ENCODE peak calls at places on chromosomes 6 and 20, in five cellular contexts. G, L, M, T and X are unnamed samples.

GRCh38 chr6:166551797-166552495 is 34.5 kb downstream of the RAMACL start:
- DNase-seq in T (no peak), G (no peak), L (no peak), M (no peak), X (no peak)

GRCh38 chr6:5684320-5684719 is 322.4 kb downstream of the NRN1 start:
- DNase-seq in G (no peak), M (no peak), L (no peak), T (no peak), X (no peak)

GRCh38 chr20:56566621-56567020 is 33.6 kb downstream of the FAM209B start:
- DNase-seq in G (no peak), L (no peak), T (no peak), M (peak), X (no peak)

GRCh38 chr20:63291811-63292210 is 1.2 kb upstream of the COL20A1 start:
- DNase-seq in L (no peak), G (no peak), M (no peak), T (no peak), X (no peak)

GRCh38 chr6:105170066-105170465 is 9.7 kb downstream of the POPDC3 start:
- DNase-seq in L (no peak), M (no peak), T (no peak), G (no peak), X (no peak)

GRCh38 chr20:33788351-33789049 is 22.6 kb upstream of the CHMP4B start:
- DNase-seq in L (no peak), T (no peak), M (no peak), G (no peak), X (peak)

GRCh38 chr20:24830649-24831048 is 118.4 kb upstream of the CST7 start:
- DNase-seq in T (no peak), G (no peak), L (no peak), M (no peak), X (no peak)

GRCh38 chr6:25623874-25624273 is 28.1 kb upstream of the SCGN start:
- DNase-seq in T (no peak), L (no peak), M (peak), G (no peak), X (no peak)

GRCh38 chr20:51480507-51481270 is 61.8 kb downstream of the NFATC2 start:
- DNase-seq in L (no peak), T (no peak), G (no peak), M (no peak), X (no peak)

GRCh38 chr6:14945461-14946210 is 300.2 kb upstream of the JARID2 start:
- DNase-seq in M (no peak), T (no peak), G (no peak), L (no peak), X (no peak)

GRCh38 chr6:26157150-26157837 is 70.1 kb downstream of the HFE start:
- DNase-seq in T (peak), L (no peak), M (peak), G (peak), X (peak)

GRCh38 chr20:58216334-58216733 is 12.1 kb downstream of the ANKRD60 start:
- DNase-seq in M (no peak), L (no peak), G (no peak), T (no peak), X (no peak)

GRCh38 chr6:63347599-63347998 is 27.8 kb upstream of the LGSN start:
- DNase-seq in M (no peak), G (no peak), L (no peak), T (peak), X (no peak)

GRCh38 chr20:33733654-33734576 is 2.1 kb downstream of the ZNF341 start:
- DNase-seq in M (no peak), L (no peak), G (peak), T (peak), X (no peak)

GRCh38 chr20:14481863-14482262 is 144.5 kb upstream of the FLRT3 start:
- DNase-seq in G (no peak), L (no peak), T (peak), M (no peak), X (no peak)

GRCh38 chr6:27230758-27231111 is 16.8 kb upstream of the PRSS16 start:
- DNase-seq in L (no peak), G (no peak), M (no peak), T (no peak), X (no peak)

GRCh38 chr20:757509-757908 is 10.8 kb downstream of the SLC52A3 start:
- DNase-seq in G (no peak), M (no peak), T (no peak), L (no peak), X (no peak)

GRCh38 chr20:59644371-59644939 is 40.1 kb downstream of the PHACTR3 start:
- DNase-seq in G (no peak), M (no peak), T (no peak), L (no peak), X (no peak)

GRCh38 chr6:145808239-145808638 is 6.4 kb downstream of the FBXO30 start:
- DNase-seq in M (no peak), L (no peak), G (no peak), T (no peak), X (no peak)

GRCh38 chr6:119195848-119196247 is 117.4 kb upstream of the FAM184A start:
- DNase-seq in M (no peak), L (no peak), T (no peak), G (no peak), X (no peak)

GRCh38 chr20:32839227-32839981 is 19.3 kb upstream of the EFCAB8 start:
- DNase-seq in G (no peak), M (no peak), T (no peak), L (no peak), X (no peak)

GRCh38 chr6:150567823-150568383 is 31.8 kb upstream of the PLEKHG1 start:
- DNase-seq in L (no peak), G (peak), M (peak), T (no peak), X (no peak)

GRCh38 chr20:6231551-6231950 is 108.7 kb upstream of the FERMT1 start:
- DNase-seq in L (no peak), T (peak), G (no peak), M (no peak), X (no peak)

GRCh38 chr6:44667668-44668390 is 280.3 kb downstream of the CDC5L start:
- DNase-seq in T (no peak), M (peak), G (no peak), L (no peak), X (peak)

GRCh38 chr20:46638367-46639274 is 12.6 kb downstream of the SLC13A3 start:
- DNase-seq in G (no peak), M (no peak), T (no peak), L (no peak), X (no peak)

GRCh38 chr6:3285049-3285639 is 26.4 kb downstream of the PSMG4 start:
- DNase-seq in T (no peak), G (no peak), M (no peak), L (no peak), X (no peak)

GRCh38 chr20:3221398-3222226 is 12.3 kb downstream of the ITPA start:
- DNase-seq in T (no peak), L (no peak), M (no peak), G (no peak), X (peak)

GRCh38 chr6:75217203-75217602 is 11.3 kb upstream of the COL12A1 start:
- DNase-seq in M (no peak), G (no peak), T (peak), L (no peak), X (no peak)

GRCh38 chr6:33621396-33622388 is 570 bp downstream of the ITPR3 start:
- DNase-seq in G (peak), T (peak), M (no peak), L (peak), X (peak)

GRCh38 chr6:90468080-90468479 is 118.8 kb downstream of the MAP3K7 start:
- DNase-seq in T (no peak), G (no peak), M (no peak), L (no peak), X (no peak)

GRCh38 chr6:159680104-159680503 is 12.9 kb downstream of the SOD2 start:
- DNase-seq in T (no peak), G (no peak), L (no peak), M (no peak), X (no peak)

GRCh38 chr6:73382462-73383113 is 12.0 kb upstream of the DDX43 start:
- DNase-seq in T (no peak), M (no peak), L (no peak), G (no peak), X (no peak)

DNA sequence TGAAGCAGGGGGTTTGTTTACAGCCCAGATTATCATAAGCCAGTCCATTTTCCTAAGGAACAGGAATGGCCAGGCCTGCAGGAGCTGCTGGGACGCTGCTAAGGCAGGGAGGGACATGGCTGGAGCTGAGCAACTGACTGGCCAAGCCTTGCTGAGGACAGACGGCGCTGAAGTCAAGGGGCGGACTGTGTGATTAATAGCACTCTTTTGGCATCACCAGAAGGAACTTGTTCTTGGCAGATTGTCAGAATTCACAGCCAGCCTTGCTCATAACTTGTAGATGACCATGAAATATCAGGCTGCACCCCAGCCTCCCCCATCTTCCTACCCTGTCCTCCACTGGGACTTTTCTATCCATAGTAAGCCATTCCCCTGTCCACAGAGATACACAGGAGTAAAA is 218.8 kb upstream of the RNF24 start:
- DNase-seq in G (no peak), M (no peak), T (peak), L (peak), X (no peak)
- H3K4me3 ChIP-seq in G (no peak), M (no peak), T (no peak), L (no peak), X (no peak)

DNA sequence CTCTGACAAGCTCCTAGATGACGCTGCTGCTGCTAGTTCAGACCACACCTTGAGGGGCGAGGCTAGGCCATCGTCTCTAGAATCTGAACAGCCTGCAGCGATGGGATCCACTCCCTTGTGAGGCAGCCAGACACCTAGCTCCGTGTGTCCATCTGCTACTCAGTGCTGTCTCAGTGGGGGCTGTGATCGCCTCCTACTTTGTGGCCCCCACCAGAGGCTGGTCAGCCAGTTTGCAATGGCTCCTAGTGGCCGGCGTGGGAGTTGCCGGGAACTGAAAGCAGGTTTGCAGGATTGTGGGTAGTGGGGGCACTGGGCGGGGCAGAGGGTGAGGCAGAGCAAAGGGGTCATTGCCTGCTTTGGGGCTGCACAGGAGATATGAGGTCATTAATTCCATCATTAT is 2.8 kb downstream of the CCN5 start:
- DNase-seq in G (no peak), M (no peak), L (no peak), T (no peak), X (no peak)
- TF ChIP-seq CTCF in G (peak), M (peak), L (no peak), T (peak), X (no peak)

DNA sequence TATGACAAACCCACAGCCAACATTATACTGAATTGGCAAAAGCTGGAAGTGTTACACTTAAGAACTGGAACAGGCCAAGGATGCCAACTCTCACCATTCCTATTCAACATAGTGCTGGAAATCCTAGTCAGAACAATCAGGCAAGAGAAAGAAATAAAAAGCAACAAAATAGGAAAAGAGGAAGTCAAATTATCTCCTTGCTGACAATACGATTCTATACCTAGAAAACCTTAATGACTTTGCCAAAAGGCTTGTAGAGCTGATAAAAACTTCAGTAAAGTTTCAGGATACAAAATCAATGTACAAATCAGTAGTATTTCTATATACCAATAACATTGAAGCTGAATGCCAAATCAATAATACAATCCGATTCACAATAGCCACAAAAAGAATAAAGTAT is 32.4 kb downstream of the OR5V1 start:
- DNase-seq in M (no peak), L (no peak), G (no peak), T (no peak), X (no peak)
- H3K27ac ChIP-seq in M (no peak), L (no peak), G (no peak), T (no peak), X (no peak)

GRCh38 chr6:42104807-42105713 is 37.4 kb downstream of the C6orf132 start:
- DNase-seq in T (no peak), G (no peak), L (no peak), M (no peak), X (no peak)
- H3K4me3 ChIP-seq in T (no peak), G (peak), L (peak), M (no peak), X (no peak)

GRCh38 chr6:894274-894673 is 201.3 kb upstream of the EXOC2 start:
- DNase-seq in G (no peak), M (no peak), L (no peak), T (no peak), X (no peak)
- TF ChIP-seq CTCF in G (peak), M (no peak), L (no peak), T (no peak), X (no peak)

GRCh38 chr6:122833229-122833556 is 44.1 kb downstream of the SMPDL3A start:
- DNase-seq in L (no peak), G (no peak), M (no peak), T (no peak), X (no peak)
- H3K27ac ChIP-seq in L (no peak), G (no peak), M (no peak), T (no peak), X (no peak)

DNA sequence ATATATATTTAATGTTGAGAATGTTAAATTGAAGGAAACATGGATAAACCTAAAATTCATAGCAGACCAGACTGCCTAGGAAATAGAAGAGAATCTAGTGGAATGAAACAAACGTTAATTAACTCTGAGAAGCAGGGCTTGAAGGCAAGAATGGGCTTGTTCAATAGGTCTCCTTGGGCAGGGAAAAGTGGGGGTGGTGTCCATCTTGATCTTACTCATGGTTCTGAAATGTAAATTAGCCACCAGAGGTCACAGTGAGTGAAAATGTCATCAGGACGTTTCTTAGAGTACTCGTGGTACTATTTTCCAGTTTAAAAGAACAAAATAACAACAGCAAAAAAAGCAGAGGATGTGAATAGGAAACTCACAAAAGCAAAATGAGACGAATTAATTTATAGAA is 66.8 kb upstream of the BTBD3 start:
- DNase-seq in G (no peak), M (no peak), L (no peak), T (no peak), X (no peak)
- H3K4me3 ChIP-seq in G (no peak), M (no peak), L (no peak), T (no peak), X (no peak)

GRCh38 chr20:41734506-41734945 is 116.3 kb upstream of the CHD6 start:
- DNase-seq in L (peak), M (peak), T (peak), G (no peak), X (peak)
- TF ChIP-seq CTCF in L (peak), M (peak), T (peak), G (peak), X (peak)